ENCODE peak calls at places on chromosome 22, in four cellular contexts. A, K, B and V are unnamed samples.

GRCh38 chr22:49369726-49370717 is 457.7 kb downstream of the BRD1 start:
- DNase-seq in B (no peak), K (no peak), A (peak; percentile 68), V (peak; percentile 22)

GRCh38 chr22:47001288-47001687 is 238.8 kb downstream of the TBC1D22A start:
- DNase-seq in A (no peak), B (no peak), K (no peak), V (peak; percentile 15)

GRCh38 chr22:19463491-19464469 is 15.2 kb downstream of the UFD1 start:
- DNase-seq in A (no peak), B (no peak), K (no peak), V (no peak)

GRCh38 chr22:19756288-19757128 is 4.1 kb upstream of the TBX1 start:
- DNase-seq in B (peak; percentile 68), A (peak; percentile 89), K (peak; percentile 71), V (no peak)

GRCh38 chr22:49849161-49850020 is 4.3 kb upstream of the ZBED4 start:
- DNase-seq in B (no peak), K (no peak), A (peak; percentile 83), V (no peak)

GRCh38 chr22:24200616-24201212 is 19.4 kb downstream of the SUSD2 start:
- DNase-seq in B (no peak), K (no peak), A (no peak), V (no peak)

GRCh38 chr22:45212306-45212709 is 28.4 kb downstream of the KIAA0930 start:
- DNase-seq in K (peak; percentile 64), B (no peak), A (peak; percentile 79), V (peak; percentile 90)

GRCh38 chr22:38973289-38974169 is 8.6 kb upstream of the APOBEC3B start:
- DNase-seq in B (peak; percentile 14), K (peak; percentile 60), A (peak; percentile 74), V (no peak)

GRCh38 chr22:30423296-30423958 is 2.1 kb upstream of the MTFP1 start:
- DNase-seq in B (peak; percentile 33), K (peak; percentile 56), A (peak; percentile 93), V (peak; percentile 87)

GRCh38 chr22:46484861-46485595 is 52.4 kb downstream of the CELSR1 start:
- DNase-seq in B (no peak), K (no peak), A (no peak), V (no peak)

GRCh38 chr22:49203863-49204598 is 623.6 kb downstream of the BRD1 start:
- DNase-seq in A (peak; percentile 64), K (no peak), B (no peak), V (peak; percentile 73)

GRCh38 chr22:20550851-20551744 is 43.7 kb downstream of the MED15 start:
- DNase-seq in B (no peak), K (no peak), A (peak; percentile 82), V (no peak)

GRCh38 chr22:27980424-27981148 is 61.5 kb upstream of the PITPNB start:
- DNase-seq in A (no peak), K (no peak), B (no peak), V (peak; percentile 45)

GRCh38 chr22:29308791-29309262 is 2.4 kb downstream of the GAS2L1 start:
- DNase-seq in A (no peak), K (peak; percentile 50), B (no peak), V (no peak)

GRCh38 chr22:18012528-18012927 is 11.8 kb downstream of the MICAL3 start:
- DNase-seq in B (no peak), A (no peak), K (no peak), V (no peak)

GRCh38 chr22:19291218-19291579 is 320 bp downstream of the CLTCL1 start:
- DNase-seq in B (peak; percentile 8), A (no peak), K (peak; percentile 40), V (peak; percentile 80)

GRCh38 chr22:21712751-21713427 is 22.7 kb downstream of the YPEL1 start:
- DNase-seq in B (peak; percentile 63), A (no peak), K (peak; percentile 59), V (no peak)

GRCh38 chr22:50599816-50600454 is 658 bp upstream of the MAPK8IP2 start:
- DNase-seq in K (peak; percentile 49), A (peak; percentile 85), B (no peak), V (peak; percentile 71)

GRCh38 chr22:21073023-21073422 is 27.3 kb downstream of the LRRC74B start:
- DNase-seq in K (no peak), B (no peak), A (no peak), V (no peak)

GRCh38 chr22:20206709-20207215 is 55.9 kb upstream of the CCDC188 start:
- DNase-seq in A (no peak), K (peak; percentile 31), B (no peak), V (no peak)

GRCh38 chr22:44127353-44127752 is 53.4 kb upstream of the PARVG start:
- DNase-seq in A (peak; percentile 57), K (no peak), B (no peak), V (no peak)

GRCh38 chr22:19876941-19877625 is 22.4 kb upstream of the GNB1L start:
- DNase-seq in K (no peak), B (no peak), A (peak; percentile 61), V (peak; percentile 61)

GRCh38 chr22:41682033-41682807 is 6.4 kb downstream of the SNU13 start:
- DNase-seq in A (peak; percentile 95), B (peak; percentile 72), K (peak; percentile 91), V (peak; percentile 92)

GRCh38 chr22:37608477-37609239 is at the start of gene GGA1:
- DNase-seq in K (peak; percentile 97), B (peak; percentile 92), A (peak; percentile 99), V (peak; percentile 97)

GRCh38 chr22:37604875-37605274 is 3.8 kb upstream of the GGA1 start:
- DNase-seq in K (no peak), B (no peak), A (peak; percentile 85), V (no peak)

GRCh38 chr22:37607912-37608476 is 640 bp upstream of the GGA1 start:
- DNase-seq in B (no peak), K (peak; percentile 30), A (no peak), V (no peak)

GRCh38 chr22:37609240-37610152 is 862 bp downstream of the GGA1 start:
- DNase-seq in B (no peak), A (no peak), K (no peak), V (no peak)

GRCh38 chr22:37607010-37607911 is 1.4 kb upstream of the GGA1 start:
- DNase-seq in K (peak; percentile 95), B (peak; percentile 91), A (peak; percentile 98), V (peak; percentile 88)
- TF ChIP-seq POLR2AphosphoS5 in K (peak; percentile 57), B (peak; percentile 88), A (peak; percentile 73), V (peak; percentile 85)

GRCh38 chr22:26033071-26033470 is 136.2 kb upstream of the SEZ6L start:
- DNase-seq in K (no peak), A (no peak), B (no peak), V (no peak)
- H3K4me3 ChIP-seq in K (no peak overlapping the region), A (no peak overlapping the region), B (no peak overlapping the region), V (no peak overlapping the region)

GRCh38 chr22:22918297-22918965 is 30.8 kb downstream of the IGLL5 start:
- DNase-seq in K (no peak), B (no peak), A (no peak), V (no peak)
- TF ChIP-seq POLR2AphosphoS5 in K (no peak), B (no peak), A (no peak), V (no peak)

GRCh38 chr22:33328789-33329296 is 270.7 kb upstream of the SYN3 start:
- DNase-seq in A (no peak), B (no peak), K (no peak), V (no peak)

GRCh38 chr22:33326540-33327295 is 268.5 kb upstream of the SYN3 start:
- DNase-seq in B (no peak), K (no peak), A (no peak), V (no peak)

GRCh38 chr22:33324228-33324627 is 266.0 kb upstream of the SYN3 start:
- DNase-seq in A (no peak), B (no peak), K (no peak), V (no peak)

GRCh38 chr22:33327348-33327860 is 269.2 kb upstream of the SYN3 start:
- DNase-seq in B (no peak), K (no peak), A (no peak), V (no peak)

DNA sequence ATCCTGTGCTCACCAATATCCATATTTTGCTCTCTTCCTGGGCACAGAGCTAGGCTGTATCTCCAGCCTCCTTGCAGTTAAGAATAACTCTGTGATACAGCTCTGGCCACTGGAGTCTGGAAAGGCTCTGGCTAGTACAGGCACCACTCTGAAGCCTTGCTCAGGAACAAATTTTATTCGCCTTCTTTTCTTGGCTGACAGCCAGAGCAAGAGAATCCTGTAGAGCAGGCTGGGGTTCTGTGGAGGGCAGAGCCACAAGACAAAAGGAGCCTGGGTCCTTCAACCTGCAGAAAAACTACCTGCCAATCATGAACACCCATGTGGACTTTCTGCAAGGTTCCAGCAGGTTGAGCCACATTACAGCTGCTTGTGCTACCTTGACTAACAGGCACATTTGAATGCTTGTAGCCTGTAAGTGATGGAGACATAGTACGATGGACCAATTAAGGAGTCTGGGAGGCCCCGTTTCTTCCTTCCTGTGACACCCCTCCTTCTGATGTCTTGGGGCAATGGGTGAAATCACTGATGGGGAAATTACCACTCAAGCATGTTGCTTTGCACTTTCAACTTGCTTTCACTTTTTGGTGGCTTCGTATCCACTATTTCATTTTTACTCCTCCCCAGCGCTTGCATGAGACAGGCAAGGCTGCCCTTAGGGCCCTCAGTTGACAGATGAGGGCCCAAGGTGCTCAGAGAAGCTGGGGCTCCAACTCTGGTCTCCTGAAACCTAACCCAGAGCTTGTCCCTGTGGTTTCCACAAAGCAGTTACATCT is 267.2 kb upstream of the SYN3 start:
- DNase-seq in K (no peak), B (no peak), A (no peak), V (no peak)
- H3K4me3 ChIP-seq in K (no peak overlapping the region), B (no peak overlapping the region), A (no peak overlapping the region), V (no peak overlapping the region)